ENCODE peak calls at places on chromosome 4, in seven cellular contexts. Y, K, H, E, G, R and A are unnamed samples.

GRCh38 chr4:147582386-147583077 is 34.7 kb upstream of the TMEM184C start:
- DNase-seq in Y (no peak), K (no peak), H (peak; percentile 90), E (no peak), G (no peak), R (no peak), A (no peak)

GRCh38 chr4:99885063-99885664 is 9.1 kb downstream of the LAMTOR3 start:
- DNase-seq in Y (no peak), K (peak; percentile 28), H (peak; percentile 54), E (no peak), G (no peak), R (no peak), A (no peak)

GRCh38 chr4:2303686-2304320 is 41.9 kb upstream of the MXD4 start:
- DNase-seq in Y (no peak), K (no peak), H (no peak), E (no peak), G (no peak), R (no peak), A (no peak)

GRCh38 chr4:141853091-141853734 is 216.8 kb downstream of the IL15 start:
- DNase-seq in Y (no peak), K (no peak), H (peak; percentile 98), E (no peak), G (no peak), R (no peak), A (no peak)

GRCh38 chr4:41757521-41758156 is 9.1 kb upstream of the PHOX2B start:
- DNase-seq in Y (no peak), K (no peak), H (peak; percentile 35), E (no peak), G (no peak), R (no peak), A (no peak)

GRCh38 chr4:25949166-25949748 is 35.2 kb downstream of the SMIM20 start:
- DNase-seq in Y (no peak), K (no peak), H (no peak), E (no peak), G (no peak), R (no peak), A (no peak)

GRCh38 chr4:163269156-163269555 is 63.2 kb downstream of the NPY1R start:
- DNase-seq in Y (no peak), K (no peak), H (no peak), E (no peak), G (no peak), R (no peak), A (no peak)

GRCh38 chr4:139175647-139176298 is 1.2 kb downstream of the ELF2 start:
- DNase-seq in Y (no peak), K (no peak), H (no peak), E (no peak), G (no peak), R (no peak), A (no peak)

GRCh38 chr4:2930135-2930805 is 32.9 kb downstream of the NOP14 start:
- DNase-seq in Y (peak; percentile 55), K (no peak), H (no peak), E (no peak), G (peak; percentile 64), R (no peak), A (peak; percentile 7)

GRCh38 chr4:6222761-6223292 is 22.5 kb upstream of the JAKMIP1 start:
- DNase-seq in Y (no peak), K (no peak), H (peak; percentile 2), E (no peak), G (no peak), R (no peak), A (no peak)

GRCh38 chr4:139786494-139787354 is 121.1 kb downstream of the MGST2 start:
- DNase-seq in Y (no peak), K (no peak), H (no peak), E (no peak), G (no peak), R (no peak), A (no peak)

GRCh38 chr4:174714393-174715211 is 114.4 kb downstream of the GLRA3 start:
- DNase-seq in Y (peak; percentile 10), K (no peak), H (peak; percentile 68), E (no peak), G (no peak), R (no peak), A (no peak)

GRCh38 chr4:177214935-177215334 is 94.7 kb upstream of the NEIL3 start:
- DNase-seq in Y (no peak), K (no peak), H (peak; percentile 46), E (no peak), G (no peak), R (no peak), A (no peak)

GRCh38 chr4:55386073-55386472 is 9.7 kb upstream of the TMEM165 start:
- DNase-seq in Y (no peak), K (no peak), H (peak; percentile 56), E (no peak), G (no peak), R (no peak), A (no peak)

GRCh38 chr4:169099775-169100180 is 89.7 kb upstream of the CBR4 start:
- DNase-seq in Y (no peak), K (no peak), H (no peak), E (no peak), G (no peak), R (no peak), A (no peak)

GRCh38 chr4:99811850-99812249 is 4.8 kb upstream of the DAPP1 start:
- DNase-seq in Y (peak; percentile 51), K (no peak), H (peak; percentile 60), E (no peak), G (no peak), R (no peak), A (no peak)

GRCh38 chr4:26331380-26331945 is 10.6 kb downstream of the RBPJ start:
- DNase-seq in Y (no peak), K (no peak), H (no peak), E (no peak), G (no peak), R (no peak), A (no peak)

GRCh38 chr4:168877779-168878491 is 132.1 kb downstream of the CBR4 start:
- DNase-seq in Y (no peak), K (no peak), H (no peak), E (no peak), G (peak; percentile 82), R (no peak), A (peak; percentile 25)

GRCh38 chr4:104868942-104869341 is 277.7 kb upstream of the TET2 start:
- DNase-seq in Y (no peak), K (no peak), H (no peak), E (no peak), G (no peak), R (no peak), A (no peak)

GRCh38 chr4:3642056-3642630 is 109.9 kb upstream of the LRPAP1 start:
- DNase-seq in Y (no peak), K (no peak), H (no peak), E (no peak), G (no peak), R (no peak), A (no peak)

GRCh38 chr4:87543835-87544461 is 14.8 kb upstream of the SPARCL1 start:
- DNase-seq in Y (no peak), K (peak; percentile 7), H (peak; percentile 69), E (no peak), G (no peak), R (no peak), A (no peak)

GRCh38 chr4:177367336-177367735 is 57.7 kb downstream of the NEIL3 start:
- DNase-seq in Y (no peak), K (no peak), H (peak; percentile 26), E (no peak), G (no peak), R (no peak), A (no peak)

GRCh38 chr4:151242305-151242704 is 34.7 kb upstream of the PRSS48 start:
- DNase-seq in Y (no peak), K (no peak), H (no peak), E (no peak), G (no peak), R (no peak), A (no peak)

GRCh38 chr4:81352476-81352875 is 119.2 kb downstream of the RASGEF1B start:
- DNase-seq in Y (no peak), K (peak; percentile 50), H (no peak), E (no peak), G (no peak), R (peak; percentile 7), A (no peak)

DNA sequence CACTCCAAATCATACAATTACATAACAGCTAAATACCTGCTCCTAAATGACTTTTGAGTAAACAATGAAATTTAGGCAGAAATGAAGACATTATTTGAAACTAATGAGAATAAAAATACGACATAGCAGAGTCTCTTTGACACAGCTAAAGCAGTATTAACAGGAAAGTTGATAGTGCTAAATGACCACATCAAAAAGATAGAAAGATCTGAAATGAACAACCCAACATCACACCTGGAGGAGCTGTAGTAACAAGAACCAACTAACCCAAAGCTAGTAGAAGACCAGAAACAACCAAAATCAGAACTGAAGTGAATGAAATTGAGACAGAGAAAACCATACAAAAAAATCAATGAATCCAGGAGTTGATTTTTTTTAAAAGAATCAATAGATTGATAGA is 257.8 kb downstream of the ARAP2 start:
- DNase-seq in Y (no peak), K (no peak), H (no peak), E (no peak), G (no peak), R (no peak), A (no peak)
- TF ChIP-seq CTCF in Y (no peak), K (no peak), H (no peak), E (no peak), G (no peak), R (no peak), A (no peak)

GRCh38 chr4:24044610-24045589 is 155.1 kb upstream of the PPARGC1A start:
- DNase-seq in Y (no peak), K (no peak), H (no peak), E (no peak), G (no peak), R (no peak), A (no peak)
- TF ChIP-seq CTCF in Y (no peak), K (no peak), H (no peak), E (no peak), G (no peak), R (no peak), A (no peak)

DNA sequence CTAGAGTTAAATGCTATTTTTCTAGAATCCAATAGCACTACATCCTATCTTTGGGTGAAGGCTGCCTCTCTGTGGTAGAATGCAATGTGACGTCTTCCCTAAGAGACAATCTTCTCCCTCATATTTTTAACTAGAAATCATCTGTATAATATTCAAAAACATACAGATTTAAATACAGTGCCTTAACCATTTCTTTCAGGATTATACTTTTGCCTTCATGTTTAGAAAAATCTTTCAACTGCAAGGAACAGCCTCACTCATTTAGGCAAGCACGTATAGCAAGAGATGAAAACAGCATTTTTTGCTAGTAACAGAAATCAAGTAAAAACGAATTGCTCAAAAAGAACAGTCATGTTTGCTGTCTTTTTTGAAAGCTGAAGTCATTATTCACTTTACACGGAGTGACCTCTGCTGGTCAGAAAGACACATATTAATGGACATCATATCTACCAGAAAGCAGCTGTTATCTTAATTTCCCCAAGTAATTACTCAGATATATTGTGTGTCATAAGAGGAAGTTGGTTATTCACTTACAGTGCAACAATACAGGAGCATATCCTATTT is 422.3 kb downstream of the STPG2 start:
- DNase-seq in Y (no peak), K (no peak), H (peak; percentile 65), E (no peak), G (no peak), R (no peak), A (no peak)
- TF ChIP-seq CTCF in Y (no peak), K (no peak), H (peak; percentile 64), E (no peak), G (no peak), R (peak; percentile 7), A (no peak)

GRCh38 chr4:130335417-130336194 is 1239.7 kb downstream of the C4orf33 start:
- DNase-seq in Y (no peak), K (no peak), H (no peak), E (no peak), G (no peak), R (no peak), A (no peak)

GRCh38 chr4:130333241-130333759 is 1237.3 kb downstream of the C4orf33 start:
- DNase-seq in Y (no peak), K (no peak), H (no peak), E (no peak), G (no peak), R (no peak), A (no peak)

GRCh38 chr4:130336585-130337217 is 1240.7 kb downstream of the C4orf33 start:
- DNase-seq in Y (no peak), K (no peak), H (no peak), E (no peak), G (no peak), R (no peak), A (no peak)
- TF ChIP-seq CTCF in Y (no peak), K (peak; percentile 42), H (no peak), E (no peak), G (no peak), R (peak; percentile 57), A (no peak)